ENCODE peak calls at places on chromosomes 12 and 14, in four cellular contexts. V is AG09319, Q is GM06990, J is psoas muscle. N is an unnamed sample.
A peak's percentile ranks its signal among the peaks of the same experiment; 100 is the strongest.

GRCh38 chr12:14394317-14395058 is 29.0 kb downstream of the ATF7IP start:
- DNase-seq in V (no peak), J (no peak), Q (peak; percentile 49), N (peak; percentile 22)

GRCh38 chr12:113448874-113449273 is 22.8 kb downstream of the LHX5 start:
- DNase-seq in V (no peak), J (no peak), Q (no peak), N (no peak)

GRCh38 chr12:10358969-10359368 is 30.9 kb downstream of the KLRK1 start:
- DNase-seq in Q (no peak), V (no peak), J (no peak), N (no peak)

GRCh38 chr12:65636436-65636835 is 187.8 kb upstream of the HMGA2 start:
- DNase-seq in Q (no peak), J (no peak), V (no peak), N (no peak)

GRCh38 chr12:81859521-81859920 is 100.4 kb upstream of the PPFIA2 start:
- DNase-seq in Q (no peak), J (no peak), V (no peak), N (no peak)

GRCh38 chr12:110279976-110280783 is 867 bp upstream of the ATP2A2 start:
- DNase-seq in J (peak; percentile 67), Q (no peak), V (no peak), N (peak; percentile 63)

GRCh38 chr14:34554540-34555250 is 15.2 kb upstream of the EAPP start:
- DNase-seq in V (no peak), J (no peak), Q (peak; percentile 61), N (peak; percentile 25)

GRCh38 chr12:87074801-87075200 is 818.6 kb upstream of the MGAT4C start:
- DNase-seq in V (no peak), Q (no peak), J (no peak), N (no peak)

GRCh38 chr14:65214741-65215140 is 112.4 kb upstream of the MAX start:
- DNase-seq in Q (no peak), V (no peak), J (no peak), N (no peak)

GRCh38 chr14:24334431-24335271 is at the start of gene ADCY4:
- DNase-seq in V (no peak), Q (no peak), J (peak; percentile 51), N (peak; percentile 39)

GRCh38 chr12:19227190-19227879 is 97.8 kb downstream of the PLEKHA5 start:
- DNase-seq in Q (no peak), J (no peak), V (no peak), N (no peak)

GRCh38 chr14:74521756-74522155 is 28.2 kb downstream of the ISCA2 start:
- DNase-seq in V (no peak), J (no peak), Q (no peak), N (no peak)

GRCh38 chr12:54631988-54632728 is 2.5 kb downstream of the LACRT start:
- DNase-seq in Q (no peak), V (no peak), J (no peak), N (no peak)

GRCh38 chr12:42145552-42146215 is 1.0 kb upstream of the GXYLT1 start:
- DNase-seq in V (no peak), Q (no peak), J (no peak), N (no peak)
- TF ChIP-seq CTCF in V (no peak), Q (peak; percentile 18), J (no peak), N (no peak)

GRCh38 chr12:55966408-55967281 is at the start of gene CDK2:
- DNase-seq in V (peak; percentile 31), J (peak; percentile 94), Q (peak; percentile 91), N (peak; percentile 91)
- TF ChIP-seq CTCF in V (no peak), J (no peak), Q (no peak), N (no peak)

GRCh38 chr12:47870175-47870781 is 34.5 kb downstream of the VDR start:
- DNase-seq in J (peak; percentile 73), Q (no peak), V (peak; percentile 86), N (no peak)
- TF ChIP-seq CTCF in J (peak; percentile 27), Q (peak; percentile 39), V (peak; percentile 59), N (peak; percentile 26)

DNA sequence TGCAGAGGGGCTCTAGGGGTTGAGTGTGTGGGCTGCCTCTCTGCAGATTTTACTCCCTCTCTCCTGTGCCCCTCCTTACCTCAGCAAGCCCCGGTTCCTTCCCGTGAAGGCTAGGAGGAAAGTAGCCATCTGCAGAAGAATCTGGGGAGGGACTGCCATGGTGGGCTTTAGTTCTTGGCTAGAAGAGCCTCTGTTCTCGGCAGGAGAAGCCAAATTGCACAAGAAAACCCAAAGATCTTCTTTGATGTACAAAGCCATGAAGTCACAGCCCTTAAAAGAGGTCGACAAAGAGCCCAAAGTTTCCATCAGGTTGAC is 23.5 kb downstream of the CKAP4 start:
- DNase-seq in Q (no peak), V (no peak), J (no peak), N (no peak)
- TF ChIP-seq CTCF in Q (no peak), V (no peak), J (no peak), N (no peak)

GRCh38 chr12:111803038-111803626 is 36.4 kb downstream of the ALDH2 start:
- DNase-seq in Q (no peak), V (no peak), J (no peak), N (no peak)
- TF ChIP-seq CTCF in Q (no peak), V (no peak), J (no peak), N (no peak)

GRCh38 chr14:104157303-104157928 is 19.0 kb downstream of the KIF26A start:
- DNase-seq in Q (no peak), V (no peak), J (no peak), N (no peak)
- TF ChIP-seq CTCF in Q (peak; percentile 5), V (no peak), J (no peak), N (no peak)

DNA sequence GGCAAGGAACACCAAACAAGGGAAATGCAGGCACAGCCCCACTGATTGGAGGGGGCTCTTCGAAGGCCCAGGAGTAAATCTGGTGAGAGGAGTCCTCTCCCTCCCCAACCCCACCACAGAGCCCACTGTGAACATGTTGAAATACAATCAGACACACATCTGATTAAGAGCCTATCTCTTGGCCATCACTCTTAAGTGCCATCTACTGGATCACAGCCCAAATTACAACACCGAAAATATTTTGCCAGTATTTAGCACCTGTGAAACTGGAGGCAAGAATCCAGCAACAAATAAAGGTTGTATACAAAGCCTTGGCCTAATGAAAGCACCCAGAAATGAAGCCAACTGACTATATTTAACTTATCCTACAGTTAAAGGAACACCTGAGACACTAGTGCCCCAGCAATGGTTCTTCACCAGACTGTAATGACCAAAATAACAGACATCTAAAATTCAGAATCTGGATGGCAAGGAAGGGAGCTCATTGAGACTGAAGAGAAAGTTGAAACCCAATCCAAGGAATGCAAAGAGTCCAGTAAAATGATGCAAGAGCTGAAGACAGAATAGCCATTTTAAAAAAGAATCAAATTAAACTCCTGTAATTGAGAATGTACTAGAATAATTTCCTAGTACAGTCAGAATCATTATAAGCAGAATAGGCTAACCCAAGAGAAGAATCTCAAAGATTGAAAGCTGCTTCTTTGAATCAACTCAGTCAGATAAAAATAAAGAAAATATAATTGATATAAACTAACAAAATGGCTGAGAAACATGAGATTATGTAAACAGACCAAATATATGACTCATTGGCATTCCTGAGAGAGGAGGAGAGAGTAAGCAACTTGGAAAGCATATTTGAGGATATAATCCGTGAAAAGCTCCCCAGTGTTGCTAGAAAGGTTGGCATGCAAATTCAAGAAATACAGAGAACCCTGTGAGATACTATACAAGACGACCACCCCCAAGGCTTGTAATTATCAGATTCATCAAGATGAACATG is 1117.0 kb downstream of the FLRT2 start:
- DNase-seq in J (no peak), V (no peak), Q (no peak), N (no peak)
- TF ChIP-seq CTCF in J (no peak), V (no peak), Q (peak; percentile 31), N (no peak)

GRCh38 chr12:30753233-30753632 is 1.5 kb downstream of the CAPRIN2 start:
- DNase-seq in Q (peak; percentile 13), V (no peak), J (no peak), N (peak; percentile 34)
- TF ChIP-seq CTCF in Q (peak; percentile 36), V (peak; percentile 33), J (no peak), N (no peak)

GRCh38 chr14:23139874-23140273 is 20.8 kb upstream of the CEBPE start:
- DNase-seq in V (no peak), Q (no peak), J (no peak), N (no peak)

GRCh38 chr14:23141706-23142467 is 22.8 kb upstream of the CEBPE start:
- DNase-seq in V (peak; percentile 57), Q (no peak), J (no peak), N (no peak)

GRCh38 chr14:23142826-23143225 is 23.8 kb upstream of the CEBPE start:
- DNase-seq in V (no peak), Q (no peak), J (no peak), N (no peak)

GRCh38 chr14:23138173-23138535 is 19.1 kb upstream of the CEBPE start:
- DNase-seq in V (no peak), J (no peak), Q (no peak), N (no peak)

DNA sequence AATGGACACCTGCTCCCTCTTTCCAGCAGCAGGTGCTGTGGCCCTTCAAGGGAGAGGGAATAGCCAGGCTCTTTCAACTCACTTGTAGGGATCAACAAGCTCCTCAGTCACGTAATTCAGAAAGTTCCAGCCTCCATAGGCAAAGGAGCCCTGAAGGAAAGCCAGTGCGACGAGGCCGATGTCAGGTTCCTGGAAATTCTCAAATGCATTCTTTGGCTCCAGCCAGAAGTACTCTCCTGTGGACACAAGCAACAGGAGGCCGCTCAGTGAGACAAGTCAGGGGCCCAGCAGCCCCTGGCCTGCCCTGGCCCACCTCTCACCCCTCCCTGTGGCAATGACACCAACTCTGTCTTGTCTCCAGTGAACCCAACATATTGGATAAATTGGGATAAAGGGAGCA is 21.3 kb upstream of the CEBPE start:
- DNase-seq in J (no peak), V (no peak), Q (no peak), N (no peak)
- TF ChIP-seq CTCF in J (no peak), V (no peak), Q (no peak), N (no peak)

DNA sequence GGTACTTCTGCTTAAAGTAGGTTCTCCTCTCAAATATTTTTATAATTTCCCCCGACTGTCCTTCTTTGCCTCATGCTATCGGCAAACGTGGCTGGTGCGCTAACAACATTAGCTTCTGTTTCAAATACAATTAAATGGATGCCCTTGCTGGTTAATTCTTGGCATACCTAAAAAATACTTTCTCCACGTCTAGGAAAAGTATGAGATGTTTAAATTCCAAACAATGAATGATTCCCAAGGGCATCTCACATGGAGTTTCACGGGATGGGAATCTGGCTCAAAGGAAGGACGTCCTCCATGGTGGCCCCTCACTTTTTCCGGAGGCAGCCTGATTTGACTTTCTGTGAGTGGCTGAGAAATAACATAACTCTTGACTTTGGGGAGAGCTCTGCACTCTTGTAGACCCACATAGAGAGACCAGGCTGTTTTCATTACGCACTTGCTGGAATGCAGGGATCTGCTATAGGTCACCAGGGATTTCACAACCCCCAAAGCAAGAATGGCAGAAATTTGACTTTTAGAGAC is 162.7 kb downstream of the C12orf75 start:
- DNase-seq in J (no peak), Q (no peak), V (no peak), N (no peak)
- TF ChIP-seq CTCF in J (no peak), Q (no peak), V (no peak), N (no peak)